ENCODE peak calls at places on chromosomes 4 and X, in seven cellular contexts. B, F, E, I, U, A and V are unnamed samples.

GRCh38 chrX:50158616-50159015 is 42.2 kb downstream of the AKAP4 start:
- DNase-seq in E (no peak), A (no peak), I (no peak), U (no peak), F (no peak), B (no peak), V (no peak)

GRCh38 chrX:46381630-46382029 is 163.6 kb downstream of the ZNF674 start:
- DNase-seq in B (peak), E (peak), U (no peak), I (no peak), A (peak), F (peak), V (no peak)

GRCh38 chr4:94827481-94828110 is 69.8 kb downstream of the BMPR1B start:
- DNase-seq in A (peak), B (no peak), F (no peak), U (no peak), E (no peak), I (no peak), V (peak)

GRCh38 chrX:106921637-106922036 is 1.4 kb downstream of the CLDN2 start:
- DNase-seq in B (no peak), U (no peak), A (no peak), E (no peak), F (no peak), I (peak), V (no peak)

GRCh38 chr4:169902658-169903345 is 123.4 kb downstream of the MFAP3L start:
- DNase-seq in I (no peak), A (no peak), F (no peak), B (no peak), E (no peak), U (no peak), V (no peak)

GRCh38 chrX:130728208-130728607 is 174.8 kb downstream of the ENOX2 start:
- DNase-seq in I (no peak), U (no peak), B (no peak), A (peak), F (no peak), E (no peak), V (peak)

GRCh38 chr4:33262809-33263208 is 2542.6 kb downstream of the PCDH7 start:
- DNase-seq in B (no peak), F (no peak), I (no peak), A (peak), U (no peak), E (no peak), V (no peak)

GRCh38 chr4:86818211-86818610 is 31.0 kb downstream of the SLC10A6 start:
- DNase-seq in U (no peak), I (no peak), A (no peak), B (no peak), F (no peak), E (no peak), V (no peak)

GRCh38 chrX:13398073-13398823 is 78.4 kb upstream of the ATXN3L start:
- DNase-seq in I (no peak), U (no peak), F (peak), A (peak), E (no peak), B (peak), V (peak)

GRCh38 chr4:156794863-156795262 is 176.7 kb downstream of the PDGFC start:
- DNase-seq in A (no peak), U (no peak), F (no peak), E (no peak), B (no peak), I (no peak), V (no peak)

GRCh38 chr4:82201805-82202636 is 171.8 kb downstream of the HNRNPD start:
- DNase-seq in B (peak), A (peak), E (no peak), I (peak), F (peak), U (no peak), V (peak)

GRCh38 chr4:12734586-12734985 is 749.6 kb downstream of the RAB28 start:
- DNase-seq in I (no peak), B (no peak), E (no peak), U (no peak), A (no peak), F (no peak), V (no peak)

GRCh38 chr4:147371661-147372060 is 109.2 kb upstream of the EDNRA start:
- DNase-seq in E (no peak), B (no peak), A (peak), U (no peak), I (no peak), F (no peak), V (no peak)

GRCh38 chrX:148947399-148948025 is 447.1 kb downstream of the AFF2 start:
- DNase-seq in E (no peak), B (no peak), F (no peak), U (no peak), I (no peak), A (no peak), V (no peak)

GRCh38 chrX:106927700-106928099 is 7.5 kb downstream of the CLDN2 start:
- DNase-seq in E (no peak), F (no peak), B (no peak), A (no peak), U (no peak), I (peak), V (no peak)

GRCh38 chr4:41360911-41361830 is 104.4 kb downstream of the UCHL1 start:
- DNase-seq in A (peak), I (no peak), B (no peak), F (no peak), E (peak), U (no peak), V (no peak)

GRCh38 chr4:54281060-54281781 is 52.1 kb downstream of the PDGFRA start:
- DNase-seq in I (no peak), U (no peak), B (no peak), F (no peak), A (peak), E (no peak), V (peak)

GRCh38 chrX:154046262-154046771 is 26.6 kb upstream of the IRAK1 start:
- DNase-seq in A (peak), E (no peak), B (no peak), F (no peak), U (no peak), I (no peak), V (no peak)

GRCh38 chr4:147924604-147925412 is 192.9 kb downstream of the ARHGAP10 start:
- DNase-seq in B (no peak), U (no peak), I (no peak), F (no peak), E (no peak), A (peak), V (no peak)

GRCh38 chrX:34404386-34405070 is 252.6 kb downstream of the TMEM47 start:
- DNase-seq in E (no peak), I (no peak), U (no peak), A (no peak), B (no peak), F (no peak), V (no peak)

GRCh38 chr4:15131551-15131950 is 129.3 kb downstream of the CPEB2 start:
- DNase-seq in F (no peak), E (no peak), B (no peak), I (no peak), U (no peak), A (peak), V (no peak)

GRCh38 chr4:156595041-156595440 is 376.6 kb downstream of the PDGFC start:
- DNase-seq in I (no peak), B (no peak), A (peak), U (no peak), E (no peak), F (no peak), V (no peak)

GRCh38 chr4:15493411-15493810 is 23.7 kb downstream of the CC2D2A start:
- DNase-seq in A (no peak), F (no peak), U (no peak), E (no peak), B (no peak), I (no peak), V (no peak)

GRCh38 chr4:155582971-155583437 is 83.6 kb upstream of the GUCY1A1 start:
- DNase-seq in I (no peak), E (no peak), U (peak), A (peak), B (no peak), F (no peak), V (no peak)

GRCh38 chr4:8503801-8504200 is 63.2 kb downstream of the TRMT44 start:
- DNase-seq in F (no peak), U (no peak), B (no peak), I (peak), E (no peak), A (no peak), V (no peak)

GRCh38 chr4:101393256-101393655 is 45.9 kb upstream of the PPP3CA start:
- DNase-seq in U (no peak), E (no peak), F (no peak), A (peak), B (no peak), I (no peak), V (peak)

GRCh38 chrX:106415276-106415895 is 196.4 kb upstream of the RADX start:
- DNase-seq in E (no peak), F (no peak), A (peak), U (no peak), B (peak), I (no peak), V (no peak)

GRCh38 chr4:10416441-10416840 is 40.8 kb downstream of the ZNF518B start:
- DNase-seq in B (no peak), U (peak), I (no peak), A (no peak), F (no peak), E (no peak), V (no peak)

GRCh38 chr4:74822603-74823002 is 28.3 kb upstream of the BTC start:
- DNase-seq in E (no peak), F (no peak), U (no peak), I (no peak), A (no peak), B (no peak), V (no peak)

GRCh38 chr4:185096032-185096653 is 46.9 kb upstream of the SLC25A4 start:
- DNase-seq in U (no peak), A (peak), B (peak), E (no peak), F (no peak), I (no peak), V (no peak)

GRCh38 chrX:135484636-135485289 is 35.7 kb upstream of the INTS6L start:
- DNase-seq in B (peak), U (peak), F (peak), E (no peak), I (no peak), A (peak), V (no peak)

GRCh38 chr4:152784490-152785195 is 4.9 kb downstream of the ARFIP1 start:
- DNase-seq in U (no peak), I (no peak), F (no peak), A (peak), B (no peak), E (no peak), V (no peak)

GRCh38 chr4:36348403-36348938 is 67.1 kb downstream of the DTHD1 start:
- DNase-seq in A (no peak), E (peak), U (no peak), B (peak), F (peak), I (no peak), V (no peak)

GRCh38 chr4:118964891-118965411 is 76.3 kb downstream of the SYNPO2 start:
- DNase-seq in U (no peak), E (no peak), A (no peak), I (no peak), B (no peak), F (no peak), V (no peak)

GRCh38 chr4:12507868-12508481 is 976.2 kb downstream of the RAB28 start:
- DNase-seq in F (no peak), U (no peak), A (no peak), E (no peak), I (no peak), B (no peak), V (no peak)

GRCh38 chrX:79413009-79413408 is 45.9 kb upstream of the ITM2A start:
- DNase-seq in I (no peak), E (no peak), B (no peak), F (no peak), U (peak), A (peak), V (no peak)